ENCODE peak calls at places on chromosomes 11 and 22, in eight cellular contexts. K is nephron progenitor cell, Z is cardiac fibroblast, N is GM23338, J is GM10248, U is omental fat pad, P is neural crest cell, O is mucosa of descending colon. M is an unnamed sample.

GRCh38 chr11:75263944-75264349 is 23.4 kb downstream of the TPBGL start:
- DNase-seq in U (no peak), Z (peak), K (no peak), O (no peak), J (no peak), N (no peak), P (no peak), M (no peak)

GRCh38 chr11:111730871-111731591 is 35.2 kb downstream of the PPP2R1B start:
- DNase-seq in O (peak), P (no peak), Z (peak), U (no peak), N (no peak), K (no peak), J (no peak), M (no peak)

GRCh38 chr11:14642873-14643696 is 519 bp upstream of the PDE3B start:
- DNase-seq in N (peak), O (no peak), Z (no peak), U (no peak), P (peak), K (no peak), J (no peak), M (peak)

GRCh38 chr11:108543316-108543955 is 45.3 kb upstream of the POGLUT3 start:
- DNase-seq in N (no peak), O (no peak), J (no peak), K (no peak), P (no peak), Z (no peak), U (no peak), M (no peak)

GRCh38 chr11:78570031-78570430 is 4.6 kb downstream of the NARS2 start:
- DNase-seq in N (no peak), K (no peak), P (no peak), O (no peak), J (no peak), Z (no peak), U (no peak), M (no peak)

GRCh38 chr11:117940736-117941135 is 11.5 kb upstream of the TMPRSS13 start:
- DNase-seq in O (no peak), Z (no peak), P (no peak), J (no peak), K (no peak), U (no peak), N (no peak), M (no peak)

GRCh38 chr22:36552300-36552699 is 23.3 kb upstream of the EIF3D start:
- DNase-seq in Z (peak), K (no peak), P (no peak), U (no peak), O (no peak), N (no peak), J (peak), M (no peak)

GRCh38 chr22:20530368-20531153 is 23.2 kb downstream of the MED15 start:
- DNase-seq in K (no peak), U (no peak), N (no peak), Z (peak), J (no peak), O (peak), P (no peak), M (no peak)

GRCh38 chr22:20503816-20504215 is 3.6 kb upstream of the MED15 start:
- DNase-seq in N (no peak), U (no peak), O (peak), P (no peak), J (no peak), K (no peak), Z (no peak), M (no peak)

GRCh38 chr22:29302681-29303465 is 3.6 kb upstream of the GAS2L1 start:
- DNase-seq in J (no peak), P (no peak), K (no peak), O (no peak), Z (no peak), U (no peak), N (peak), M (no peak)

GRCh38 chr11:132728026-132728425 is 804.3 kb downstream of the OPCML start:
- DNase-seq in Z (no peak), N (no peak), O (no peak), U (no peak), P (no peak), K (no peak), J (no peak), M (no peak)

GRCh38 chr11:112279901-112280267 is 19.2 kb upstream of the PLET1 start:
- DNase-seq in J (peak), P (peak), N (peak), K (peak), Z (peak), O (peak), U (peak), M (peak)

DNA sequence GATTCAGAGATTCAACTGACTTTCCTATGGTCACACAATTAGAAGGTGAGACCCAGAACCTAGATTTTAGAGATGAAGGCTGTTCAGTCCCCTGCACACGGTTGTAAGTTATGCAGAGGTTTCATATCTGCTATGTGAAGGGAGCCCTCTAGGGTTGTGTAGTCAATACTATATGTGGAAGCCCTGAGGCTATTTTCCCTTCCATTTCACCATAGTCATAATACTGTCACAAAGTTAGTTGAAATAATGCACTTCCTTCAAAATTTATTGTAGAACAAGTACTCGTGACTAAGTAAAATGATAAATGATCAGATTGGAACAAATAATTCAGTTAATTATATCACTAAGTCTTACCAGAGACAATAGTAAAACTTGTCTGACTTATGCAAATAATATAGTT is 48.8 kb downstream of the ENDOD1 start:
- DNase-seq in Z (peak), J (peak), U (no peak), O (no peak), K (no peak), N (no peak), P (no peak), M (no peak)
- TF ChIP-seq CTCF in Z (peak), J (peak), U (no peak), O (no peak), K (no peak), N (peak), P (no peak), M (no peak)

DNA sequence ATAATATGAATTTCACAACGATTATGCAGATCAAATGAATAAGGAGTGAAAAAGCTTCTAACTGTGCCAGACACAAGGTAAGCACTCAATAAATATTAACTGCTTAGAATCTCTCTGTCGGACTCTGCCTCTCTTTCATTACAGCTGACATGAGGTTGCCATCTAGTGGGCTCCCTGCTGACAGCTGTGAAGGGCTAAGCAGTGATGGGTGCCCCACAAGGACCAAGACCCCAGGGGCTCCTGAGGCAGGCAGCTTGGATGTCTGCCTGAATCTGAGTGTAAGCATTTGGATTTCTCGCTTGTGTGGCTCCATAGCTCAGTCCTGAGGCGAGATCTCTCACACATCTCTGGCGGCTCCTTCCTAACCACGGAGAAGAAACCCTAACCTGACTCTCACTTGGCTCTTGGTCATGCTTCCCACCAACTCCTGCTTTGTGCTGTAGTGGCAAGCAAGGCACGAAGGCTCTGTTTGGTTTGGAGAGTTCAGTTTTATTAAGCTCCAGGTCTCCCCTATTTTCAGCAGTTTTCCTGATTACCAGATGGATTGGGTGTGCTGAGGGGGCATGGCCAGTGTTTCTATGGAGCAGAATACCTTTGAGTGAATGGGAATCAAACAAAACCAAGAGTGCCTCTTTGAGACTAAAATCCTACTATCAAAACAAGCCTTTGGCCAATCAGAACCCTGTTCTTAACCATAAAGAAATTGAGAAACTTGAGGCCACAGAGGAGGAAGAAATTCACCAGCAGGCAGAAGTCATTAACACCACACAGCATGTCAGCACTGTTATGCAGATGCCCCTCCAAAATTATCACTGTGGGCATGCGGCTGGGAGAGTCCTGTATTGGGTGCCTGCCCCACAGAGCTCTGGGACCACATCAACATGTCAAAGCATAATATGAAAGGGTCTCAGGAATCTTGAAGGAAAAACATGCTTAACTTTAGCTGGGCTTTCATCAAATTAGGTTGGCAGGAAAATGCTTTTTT is 152.8 kb upstream of the NTM start:
- DNase-seq in J (no peak), N (peak), K (no peak), U (no peak), O (no peak), P (no peak), Z (peak), M (no peak)
- TF ChIP-seq CTCF in J (peak), N (peak), K (peak), U (no peak), O (no peak), P (peak), Z (peak), M (no peak)

GRCh38 chr22:18984564-18984963 is 48.5 kb upstream of the PRODH start:
- DNase-seq in J (no peak), P (no peak), N (no peak), K (no peak), Z (no peak), O (no peak), U (no peak), M (no peak)

GRCh38 chr22:18988958-18989357 is 52.9 kb upstream of the PRODH start:
- DNase-seq in U (no peak), J (no peak), P (no peak), N (no peak), K (no peak), O (no peak), Z (no peak), M (no peak)

GRCh38 chr22:18990355-18991137 is 54.5 kb upstream of the PRODH start:
- DNase-seq in U (no peak), J (no peak), P (no peak), Z (no peak), K (no peak), O (no peak), N (no peak), M (no peak)

GRCh38 chr22:18985761-18986160 is 49.7 kb upstream of the PRODH start:
- DNase-seq in K (no peak), Z (no peak), J (no peak), U (no peak), O (no peak), N (no peak), P (no peak), M (no peak)

GRCh38 chr22:18987765-18988164 is 51.7 kb upstream of the PRODH start:
- DNase-seq in J (peak), K (peak), Z (peak), O (no peak), N (peak), U (no peak), P (no peak), M (no peak)
- TF ChIP-seq CTCF in J (no peak), K (peak), Z (peak), O (no peak), N (peak), U (no peak), P (peak), M (no peak)

GRCh38 chr11:34940026-34940677 is 23.7 kb downstream of the PDHX start:
- DNase-seq in U (no peak), O (no peak), Z (peak), P (no peak), J (peak), K (no peak), N (no peak), M (no peak)
- TF ChIP-seq CTCF in U (no peak), O (no peak), Z (no peak), P (no peak), J (no peak), K (no peak), N (no peak), M (no peak)

GRCh38 chr11:130652671-130653335 is 204.4 kb downstream of the ADAMTS15 start:
- DNase-seq in P (no peak), Z (peak), N (no peak), O (no peak), K (no peak), U (no peak), J (no peak), M (no peak)
- TF ChIP-seq CTCF in P (no peak), Z (no peak), N (no peak), O (no peak), K (no peak), U (no peak), J (no peak), M (no peak)

M was measured in mesothelial cell of epicardium.